ENCODE peak calls at places on chromosomes 16 and 17, in nine cellular contexts. P is fibroblast of mammary gland, D is esophagus squamous epithelium, Z is NCI-H2171, I is neural crest cell, A is activated T-cell treated with anti-CD3 and anti-CD28 coated beads for 1 hour, F is NCI-H2029, J is fibroblast of the aortic adventitia, B is ascending aorta. V is an unnamed sample.

GRCh38 chr17:69344939-69345338 is 18.0 kb upstream of the ABCA5 start:
- DNase-seq in P (no peak), D (no peak), Z (no peak), I (no peak), A (no peak), F (no peak), J (no peak), B (no peak), V (peak)

GRCh38 chr16:48277158-48277557 is 29.8 kb upstream of the ABCC11 start:
- DNase-seq in P (no peak), D (no peak), Z (no peak), I (no peak), A (no peak), F (no peak), J (no peak), B (no peak), V (peak)

GRCh38 chr16:6066601-6067000 is 969.0 kb upstream of the EEF2KMT start:
- DNase-seq in P (no peak), D (no peak), Z (no peak), I (no peak), A (no peak), F (no peak), J (no peak), B (no peak), V (no peak)

GRCh38 chr16:80997964-80998620 is 8.6 kb downstream of the CMC2 start:
- DNase-seq in P (no peak), D (no peak), Z (no peak), I (no peak), A (no peak), F (no peak), J (no peak), B (no peak), V (no peak)

GRCh38 chr16:85429776-85430522 is 183.2 kb upstream of the GSE1 start:
- DNase-seq in P (no peak), D (no peak), Z (no peak), I (no peak), A (no peak), F (no peak), J (no peak), B (no peak), V (peak)

GRCh38 chr17:76683011-76683755 is 27.6 kb downstream of the MXRA7 start:
- DNase-seq in P (peak), D (no peak), Z (no peak), I (no peak), A (no peak), F (no peak), J (no peak), B (no peak), V (no peak)

GRCh38 chr17:60887607-60888028 is 210.0 kb downstream of the BCAS3 start:
- DNase-seq in P (no peak), D (no peak), Z (no peak), I (no peak), A (no peak), F (no peak), J (no peak), B (no peak), V (no peak)

GRCh38 chr17:45703806-45704205 is 80.3 kb upstream of the CRHR1 start:
- DNase-seq in P (no peak), D (no peak), Z (no peak), I (no peak), A (no peak), F (no peak), J (no peak), B (no peak), V (no peak)

GRCh38 chr17:17815062-17815406 is 21.8 kb downstream of the SREBF1 start:
- DNase-seq in P (no peak), D (no peak), Z (no peak), I (no peak), A (no peak), F (no peak), J (no peak), B (no peak), V (no peak)

GRCh38 chr17:6061290-6061689 is 8.9 kb upstream of the WSCD1 start:
- DNase-seq in P (peak), D (no peak), Z (no peak), I (no peak), A (no peak), F (no peak), J (peak), B (peak), V (peak)

GRCh38 chr16:19410435-19411153 is 7.1 kb upstream of the TMC5 start:
- DNase-seq in P (no peak), D (no peak), Z (no peak), I (peak), A (no peak), F (peak), J (no peak), B (no peak), V (no peak)

GRCh38 chr16:12754824-12755543 is 48.7 kb downstream of the CPPED1 start:
- DNase-seq in P (peak), D (no peak), Z (no peak), I (no peak), A (no peak), F (no peak), J (no peak), B (no peak), V (peak)

GRCh38 chr16:66161942-66162341 is 204.5 kb upstream of the CDH5 start:
- DNase-seq in P (no peak), D (no peak), Z (no peak), I (no peak), A (no peak), F (no peak), J (no peak), B (no peak), V (no peak)

GRCh38 chr17:38702166-38702899 is 2.7 kb upstream of the MLLT6 start:
- DNase-seq in P (peak), D (peak), Z (peak), I (peak), A (peak), F (peak), J (peak), B (peak), V (peak)

GRCh38 chr17:50763716-50764450 is 3.4 kb downstream of the ANKRD40CL start:
- DNase-seq in P (no peak), D (no peak), Z (no peak), I (no peak), A (no peak), F (peak), J (no peak), B (no peak), V (no peak)

GRCh38 chr17:72971513-72971880 is 121.0 kb downstream of the SLC39A11 start:
- DNase-seq in P (no peak), D (no peak), Z (no peak), I (no peak), A (no peak), F (no peak), J (no peak), B (no peak), V (no peak)

GRCh38 chr16:64892843-64893242 is 229.0 kb downstream of the CDH11 start:
- DNase-seq in P (peak), D (no peak), Z (no peak), I (no peak), A (no peak), F (no peak), J (peak), B (no peak), V (peak)

GRCh38 chr17:50051082-50051576 is 4.8 kb upstream of the ITGA3 start:
- DNase-seq in P (peak), D (no peak), Z (no peak), I (no peak), A (peak), F (no peak), J (no peak), B (no peak), V (peak)

V was measured in amniotic epithelial cell.